ENCODE peak calls at places on chromosomes 6 and 20, in five cellular contexts. R is glutamatergic neuron, I is breast epithelium, O is HCT116, V is AG04449. H is an unnamed sample.

GRCh38 chr6:40998661-40999060 is 40.4 kb downstream of the UNC5CL start:
- DNase-seq in R (no peak), I (no peak), O (no peak), V (no peak), H (no peak)

GRCh38 chr6:166488081-166488685 is 98.3 kb downstream of the RAMACL start:
- DNase-seq in V (no peak), I (no peak), O (no peak), R (no peak), H (no peak)

GRCh38 chr6:122969999-122970398 is 26.0 kb upstream of the CLVS2 start:
- DNase-seq in I (no peak), O (no peak), R (no peak), V (no peak), H (no peak)

GRCh38 chr6:118186676-118187567 is 279.9 kb downstream of the SLC35F1 start:
- DNase-seq in I (no peak), R (no peak), O (no peak), V (no peak), H (no peak)

GRCh38 chr6:2780109-2780730 is 15.0 kb downstream of the WRNIP1 start:
- DNase-seq in O (no peak), I (no peak), V (no peak), R (no peak), H (no peak)

GRCh38 chr20:32841632-32842031 is 17.1 kb upstream of the EFCAB8 start:
- DNase-seq in I (no peak), R (no peak), V (no peak), O (no peak), H (no peak)

GRCh38 chr6:3850451-3851203 is 1.5 kb downstream of the FAM50B start:
- DNase-seq in R (no peak), I (no peak), O (no peak), V (no peak), H (no peak)

GRCh38 chr6:57242505-57242904 is 20.4 kb upstream of the RAB23 start:
- DNase-seq in R (no peak), I (no peak), O (no peak), V (peak; percentile 98), H (no peak)

GRCh38 chr6:137097057-137097456 is 52.3 kb upstream of the IL20RA start:
- DNase-seq in R (no peak), I (no peak), O (no peak), V (no peak), H (no peak)

GRCh38 chr20:63518946-63519764 is 1.4 kb upstream of the PPDPF start:
- DNase-seq in I (no peak), V (no peak), R (peak; percentile 14), O (no peak), H (no peak)

GRCh38 chr20:63520939-63521601 is 505 bp downstream of the PPDPF start:
- DNase-seq in I (peak; percentile 85), O (no peak), R (peak; percentile 82), V (no peak), H (peak; percentile 65)

GRCh38 chr20:63520594-63520938 is at the start of gene PPDPF:
- DNase-seq in I (peak; percentile 85), O (no peak), R (peak; percentile 88), V (no peak), H (peak; percentile 90)

GRCh38 chr20:63518351-63518861 is 2.2 kb upstream of the PPDPF start:
- DNase-seq in V (no peak), R (peak; percentile 21), O (no peak), I (no peak), H (no peak)

DNA sequence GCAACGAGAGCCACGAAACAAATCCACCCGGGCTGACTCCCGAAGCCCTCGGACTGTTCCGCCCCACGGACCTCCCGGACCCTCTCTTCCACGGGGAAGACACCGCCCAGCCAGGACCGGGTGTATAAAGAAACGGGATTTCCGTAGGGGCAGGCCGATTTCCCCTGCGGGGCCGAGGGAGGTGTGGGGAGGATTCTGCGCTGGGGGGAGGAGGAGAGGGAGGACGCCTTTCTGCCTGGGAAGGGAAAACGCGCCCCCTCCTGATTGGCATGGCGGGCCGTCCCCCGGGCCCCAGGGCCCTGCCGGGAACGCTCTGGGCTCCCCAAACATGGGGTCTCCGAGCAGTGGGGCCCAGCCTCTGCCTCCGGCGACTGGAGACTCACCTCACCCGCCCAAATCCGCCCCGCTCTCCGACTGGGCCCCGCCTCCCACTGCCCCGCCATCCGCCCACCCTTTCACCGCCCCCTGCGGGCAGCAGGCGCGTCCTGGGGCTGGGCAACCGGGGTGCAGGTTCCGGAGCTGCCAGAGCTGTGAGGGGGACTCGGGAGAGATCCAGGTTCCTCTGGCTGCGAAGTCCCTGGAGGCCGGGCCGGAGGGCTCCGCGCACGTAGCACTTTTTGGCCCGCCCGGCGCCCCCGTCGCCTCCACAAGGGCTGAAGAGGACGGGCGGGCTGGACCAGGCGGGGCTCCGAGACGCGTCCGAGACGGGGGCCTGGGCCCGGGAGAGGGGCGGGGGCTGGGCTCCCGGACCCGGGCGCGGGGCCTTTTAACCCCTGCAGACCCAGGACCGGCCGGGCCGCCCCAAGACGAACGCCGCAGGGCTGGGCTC is 586 bp upstream of the PPDPF start:
- DNase-seq in R (peak; percentile 76), I (no peak), O (no peak), V (no peak), H (peak; percentile 76)
- TF ChIP-seq CTCF in R (peak; percentile 25), I (no peak), O (peak; percentile 22), V (peak; percentile 30), H (no peak)

DNA sequence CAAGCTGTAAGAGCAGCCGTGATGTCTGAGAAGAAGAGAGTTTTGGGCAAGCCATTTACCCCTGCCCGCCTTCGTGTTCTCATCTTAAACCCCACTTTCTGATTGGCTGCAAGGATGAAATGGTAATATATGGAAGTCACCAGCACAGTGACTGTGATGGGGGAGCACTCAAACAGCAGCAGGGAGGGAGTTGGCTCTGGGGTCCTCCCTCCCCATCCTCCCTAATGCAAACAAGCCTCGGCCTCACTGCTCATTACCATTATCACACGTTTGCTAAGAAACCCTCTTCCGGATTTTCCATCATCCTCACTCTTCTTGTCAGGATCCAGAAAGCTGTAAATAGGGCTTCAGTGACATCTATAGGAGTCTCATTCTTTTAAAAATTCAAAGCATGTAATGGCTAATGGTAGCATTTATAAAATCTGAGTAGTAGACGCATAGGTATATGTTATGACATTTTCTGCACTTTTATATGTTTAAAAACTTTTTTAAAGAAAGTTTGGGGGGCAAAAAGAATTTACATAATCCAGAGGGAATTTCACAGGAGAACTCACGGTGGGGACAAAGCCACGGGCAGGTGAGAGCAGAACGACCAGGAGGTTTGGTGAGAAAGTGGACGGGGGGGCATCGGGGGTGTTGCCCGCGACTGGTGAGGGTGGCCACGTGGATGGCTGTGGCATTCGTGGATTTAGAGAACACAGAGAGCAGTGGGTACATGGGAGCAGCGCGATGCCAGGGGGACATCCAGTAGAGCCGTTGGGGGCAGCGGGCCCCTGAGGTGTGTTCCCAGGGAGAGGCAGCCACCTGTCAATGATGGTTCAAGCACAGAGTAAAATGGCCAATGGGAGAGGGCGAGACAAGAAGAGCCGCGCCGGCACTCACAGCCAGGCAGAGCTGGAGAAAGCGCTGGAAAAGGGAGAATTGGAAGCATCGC is 29.6 kb downstream of the SUMO4 start:
- DNase-seq in I (no peak), V (no peak), R (no peak), O (no peak), H (no peak)
- TF ChIP-seq CTCF in I (no peak), V (no peak), R (no peak), O (no peak), H (no peak)

GRCh38 chr20:44464514-44464913 is 11.2 kb upstream of the TTPAL start:
- DNase-seq in R (no peak), I (no peak), V (no peak), O (no peak), H (no peak)

GRCh38 chr20:44468044-44468782 is 7.5 kb upstream of the TTPAL start:
- DNase-seq in V (no peak), I (no peak), R (no peak), O (no peak), H (no peak)

GRCh38 chr20:44470327-44470726 is 5.3 kb upstream of the TTPAL start:
- DNase-seq in O (no peak), V (no peak), I (no peak), R (no peak), H (no peak)

GRCh38 chr20:44465001-44465560 is 10.6 kb upstream of the TTPAL start:
- DNase-seq in I (no peak), R (no peak), O (no peak), V (no peak), H (no peak)

DNA sequence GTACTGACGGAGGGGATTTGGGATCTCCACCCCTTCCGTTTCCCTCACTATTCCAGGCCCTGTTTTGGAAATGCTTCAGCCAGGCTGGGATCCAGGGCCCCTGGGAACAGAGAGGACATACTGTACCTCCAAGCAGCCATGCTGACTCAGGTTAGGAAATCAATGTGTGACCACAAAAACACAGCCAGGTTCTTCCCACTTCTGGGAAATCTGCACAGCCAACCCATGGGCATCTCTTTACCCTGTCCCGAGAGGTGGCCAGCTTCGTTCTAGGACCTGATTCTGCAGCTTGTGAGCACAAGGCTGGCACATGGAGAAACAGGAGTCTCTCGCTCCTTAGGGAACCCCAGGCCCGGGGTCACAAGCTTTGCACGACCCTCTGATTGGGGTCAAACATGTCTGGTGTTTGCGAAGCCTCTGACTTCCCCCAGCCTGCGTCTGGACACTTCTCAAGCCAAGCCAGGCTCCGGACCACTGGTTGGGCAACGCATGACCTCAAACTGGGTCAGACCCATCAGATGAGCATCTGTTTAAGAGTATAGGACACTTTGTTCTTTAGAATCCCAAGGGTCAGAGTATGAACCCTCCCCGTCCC is 8.3 kb upstream of the TTPAL start:
- DNase-seq in I (no peak), R (peak; percentile 60), O (no peak), V (no peak), H (no peak)
- TF ChIP-seq CTCF in I (no peak), R (no peak), O (no peak), V (no peak), H (no peak)

GRCh38 chr6:97925504-97925903 is 642.5 kb upstream of the MMS22L start:
- DNase-seq in V (no peak), R (no peak), I (no peak), O (no peak), H (no peak)
- TF ChIP-seq CTCF in V (no peak), R (no peak), I (no peak), O (no peak), H (no peak)

GRCh38 chr6:6577736-6578135 is 10.8 kb upstream of the LY86 start:
- DNase-seq in V (no peak), O (no peak), I (no peak), R (no peak), H (no peak)
- TF ChIP-seq CTCF in V (no peak), O (no peak), I (no peak), R (no peak), H (no peak)

DNA sequence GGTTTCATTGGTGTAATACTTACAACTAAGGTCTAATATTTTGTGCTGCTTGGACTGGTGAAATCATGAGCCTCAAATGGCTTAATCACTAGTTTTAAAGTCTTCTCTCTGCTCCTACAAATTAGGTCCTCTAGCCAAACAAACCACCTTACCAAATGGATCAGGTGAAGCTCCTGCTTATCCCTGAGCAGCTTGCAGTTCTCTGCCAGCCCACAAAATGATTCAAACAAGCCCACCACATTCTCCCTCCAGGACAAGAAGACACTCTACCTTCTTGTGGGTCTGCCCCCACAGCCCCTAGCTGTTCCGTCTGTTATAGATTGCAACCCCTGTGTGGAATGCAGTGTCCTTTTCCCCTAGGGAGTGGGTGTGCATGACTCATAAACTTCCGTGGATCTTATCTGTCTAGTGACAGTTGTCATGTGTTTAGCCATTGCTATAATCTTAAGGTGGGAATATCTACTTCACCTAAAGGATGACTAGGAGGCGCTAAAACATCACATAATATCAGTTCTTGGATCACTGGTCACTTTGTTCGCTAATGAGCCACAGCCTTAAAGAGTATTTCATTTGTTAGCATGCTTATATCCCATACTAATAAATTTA is 940.5 kb upstream of the MANEA start:
- DNase-seq in V (no peak), R (no peak), O (peak; percentile 19), I (no peak), H (peak; percentile 15)
- TF ChIP-seq CTCF in V (no peak), R (peak; percentile 17), O (no peak), I (no peak), H (no peak)

H was measured in endothelial cell.